ENCODE peak calls at places on chromosome 10, in seven cellular contexts. P is heart right ventricle, F is DND-41, Q is AG04450, H is heart left ventricle, I is transverse colon, E is cardiac muscle cell. S is an unnamed sample.

GRCh38 chr10:86357676-86358075 is 8.9 kb downstream of the GRID1 start:
- DNase-seq in P (no peak), H (no peak), F (no peak), I (no peak), Q (no peak), E (no peak), S (no peak)

GRCh38 chr10:73576178-73576889 is 14.8 kb downstream of the USP54 start:
- DNase-seq in H (peak), I (no peak), P (no peak), E (peak), Q (peak), F (no peak), S (no peak)

GRCh38 chr10:95831515-95831914 is 75.6 kb downstream of the ENTPD1 start:
- DNase-seq in Q (no peak), E (no peak), P (no peak), H (no peak), I (no peak), F (no peak), S (no peak)

GRCh38 chr10:2754943-2755342 is 312.4 kb upstream of the PFKP start:
- DNase-seq in I (no peak), F (no peak), P (no peak), H (no peak), E (no peak), Q (no peak), S (no peak)

GRCh38 chr10:122216047-122216446 is 55.0 kb upstream of the BTBD16 start:
- DNase-seq in I (no peak), E (no peak), F (no peak), Q (no peak), P (no peak), H (no peak), S (no peak)

GRCh38 chr10:119762035-119762434 is 36.2 kb downstream of the INPP5F start:
- DNase-seq in Q (no peak), H (no peak), P (no peak), E (no peak), I (no peak), F (no peak), S (no peak)

GRCh38 chr10:71840177-71840711 is 10.8 kb downstream of the PSAP start:
- DNase-seq in E (peak), Q (peak), P (peak), H (peak), I (peak), F (peak), S (peak)

GRCh38 chr10:91683976-91684375 is 51.1 kb upstream of the PPP1R3C start:
- DNase-seq in I (no peak), Q (peak), H (no peak), P (no peak), E (peak), F (no peak), S (no peak)

GRCh38 chr10:87505366-87506113 is 847 bp downstream of the MINPP1 start:
- DNase-seq in E (peak), H (peak), P (peak), I (peak), F (peak), Q (no peak), S (peak)
- H3K27ac ChIP-seq in E (peak), H (peak), P (no peak), I (peak), F (no peak), Q (peak), S (peak)

GRCh38 chr10:5971315-5971832 is 6.0 kb downstream of the IL15RA start:
- DNase-seq in I (peak), H (no peak), Q (no peak), E (peak), F (no peak), P (no peak), S (peak)
- H3K27ac ChIP-seq in I (peak), H (peak), Q (no peak), E (no peak), F (no peak), P (peak), S (peak)

GRCh38 chr10:30744124-30744523 is 114.6 kb upstream of the LYZL2 start:
- DNase-seq in E (no peak), I (no peak), F (no peak), P (no peak), H (no peak), Q (no peak), S (no peak)
- H3K27ac ChIP-seq in E (no peak), I (peak), F (no peak), P (no peak), H (no peak), Q (peak), S (no peak)

GRCh38 chr10:29630205-29631048 is 4.3 kb downstream of the SVIL start:
- DNase-seq in P (no peak), E (no peak), Q (no peak), I (no peak), H (no peak), F (no peak), S (peak)
- H3K27ac ChIP-seq in P (no peak), E (peak), Q (no peak), I (peak), H (peak), F (no peak), S (peak)

DNA sequence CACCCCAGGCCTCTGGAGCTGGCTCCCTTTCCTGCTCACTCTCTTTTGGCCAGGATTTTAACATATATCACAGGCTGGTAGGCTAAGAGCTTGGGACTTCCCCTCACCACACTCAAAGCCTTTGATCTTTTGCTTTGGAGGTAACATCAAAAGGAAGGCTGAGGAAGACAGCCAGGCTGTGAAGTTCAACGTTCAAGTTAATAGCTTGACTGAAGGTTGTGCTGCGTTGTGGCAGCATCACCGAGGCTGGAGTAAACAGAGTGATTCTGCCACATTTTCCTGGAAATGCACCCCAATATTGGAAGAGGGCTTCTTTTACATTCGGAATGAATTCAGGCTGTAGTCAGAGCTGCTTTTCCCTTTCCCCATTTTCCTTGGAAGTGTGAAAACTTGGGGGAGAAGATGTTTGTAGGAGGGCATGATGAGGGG is 57.3 kb downstream of the TCF7L2 start:
- DNase-seq in F (peak), E (no peak), H (no peak), I (no peak), Q (no peak), P (no peak), S (no peak)
- H3K27ac ChIP-seq in F (peak), E (no peak), H (no peak), I (no peak), Q (no peak), P (no peak), S (no peak)

GRCh38 chr10:44376504-44377099 is 8.3 kb downstream of the CXCL12 start:
- DNase-seq in Q (no peak), E (no peak), I (no peak), P (no peak), F (no peak), H (no peak), S (no peak)

GRCh38 chr10:44380829-44381600 is 3.9 kb downstream of the CXCL12 start:
- DNase-seq in E (no peak), P (no peak), H (no peak), Q (no peak), F (no peak), I (no peak), S (no peak)

GRCh38 chr10:44378626-44379025 is 6.3 kb downstream of the CXCL12 start:
- DNase-seq in I (no peak), F (no peak), P (no peak), Q (no peak), H (no peak), E (no peak), S (no peak)

GRCh38 chr10:44379907-44380306 is 5.0 kb downstream of the CXCL12 start:
- DNase-seq in E (no peak), I (no peak), F (no peak), Q (no peak), P (no peak), H (no peak), S (no peak)

GRCh38 chr10:44377651-44378310 is 7.1 kb downstream of the CXCL12 start:
- DNase-seq in Q (no peak), F (no peak), E (no peak), P (no peak), I (no peak), H (no peak), S (no peak)
- H3K27ac ChIP-seq in Q (no peak), F (no peak), E (no peak), P (no peak), I (no peak), H (no peak), S (no peak)

GRCh38 chr10:97089209-97089865 is 96.4 kb downstream of the SLIT1 start:
- DNase-seq in F (no peak), I (no peak), Q (no peak), E (no peak), P (no peak), H (no peak), S (no peak)
- H3K27ac ChIP-seq in F (no peak), I (no peak), Q (no peak), E (no peak), P (no peak), H (no peak), S (no peak)

GRCh38 chr10:101066890-101067355 is 5.1 kb downstream of the KAZALD1 start:
- DNase-seq in P (peak), Q (no peak), F (no peak), H (no peak), E (no peak), I (no peak), S (peak)
- H3K27ac ChIP-seq in P (peak), Q (peak), F (no peak), H (peak), E (no peak), I (peak), S (peak)

GRCh38 chr10:125158528-125159485 is 1.6 kb downstream of the CTBP2 start:
- DNase-seq in E (peak), F (peak), I (peak), Q (no peak), P (peak), H (peak), S (peak)

GRCh38 chr10:125156739-125157472 is 3.5 kb downstream of the CTBP2 start:
- DNase-seq in H (no peak), F (no peak), P (no peak), Q (no peak), E (no peak), I (no peak), S (peak)

GRCh38 chr10:125155669-125156068 is 4.7 kb downstream of the CTBP2 start:
- DNase-seq in I (no peak), F (no peak), P (no peak), Q (no peak), E (no peak), H (no peak), S (no peak)

GRCh38 chr10:125156196-125156595 is 4.2 kb downstream of the CTBP2 start:
- DNase-seq in H (no peak), Q (no peak), I (no peak), F (no peak), E (no peak), P (no peak), S (no peak)

DNA sequence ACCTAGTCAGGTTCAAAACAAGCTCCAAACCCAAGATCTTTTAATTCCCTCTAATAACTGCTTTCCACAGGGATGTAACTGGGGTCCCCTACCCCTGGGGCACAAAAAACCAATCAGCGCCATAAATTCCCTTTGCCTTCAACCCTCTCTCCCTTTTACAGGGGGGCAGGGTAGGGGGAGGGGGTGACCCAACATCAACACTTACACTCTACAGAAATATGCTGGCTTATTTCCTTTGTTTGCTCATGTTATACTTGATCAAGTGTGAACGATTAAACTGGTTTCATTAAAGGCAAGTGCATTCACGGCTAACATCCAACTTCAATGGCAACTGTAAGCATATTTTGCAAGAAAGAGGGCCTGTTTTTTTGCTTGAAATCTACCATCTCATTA is 2.9 kb downstream of the CTBP2 start:
- DNase-seq in F (no peak), E (no peak), I (no peak), P (no peak), H (no peak), Q (no peak), S (no peak)
- H3K27ac ChIP-seq in F (peak), E (no peak), I (peak), P (no peak), H (peak), Q (no peak), S (peak)

S was measured in colonic mucosa.